ENCODE peak calls at places on chromosomes 2 and 18, in six cellular contexts. One of them, this sample, is unnamed.

GRCh38 chr2:218218409-218219185 is 1.6 kb downstream of the ARPC2 start:
- DNase-seq in GM06990: peak
- DNase-seq in HCT116: no peak
- DNase-seq in dorsolateral prefrontal cortex: no peak
- DNase-seq in kidney: no peak
- DNase-seq in CD8-positive, alpha-beta memory T cell: no peak
- DNase-seq in this sample: peak

GRCh38 chr2:232898592-232899541 is 28.8 kb downstream of the SNORC start:
- DNase-seq in kidney: no peak
- DNase-seq in HCT116: no peak
- DNase-seq in dorsolateral prefrontal cortex: peak
- DNase-seq in GM06990: no peak
- DNase-seq in CD8-positive, alpha-beta memory T cell: no peak
- DNase-seq in this sample: no peak

GRCh38 chr2:119782308-119783027 is 22.7 kb downstream of the PTPN4 start:
- DNase-seq in CD8-positive, alpha-beta memory T cell: no peak
- DNase-seq in GM06990: no peak
- DNase-seq in HCT116: no peak
- DNase-seq in dorsolateral prefrontal cortex: no peak
- DNase-seq in kidney: no peak
- DNase-seq in this sample: no peak

GRCh38 chr18:49537232-49537876 is 24.5 kb upstream of the LIPG start:
- DNase-seq in GM06990: no peak
- DNase-seq in kidney: no peak
- DNase-seq in HCT116: no peak
- DNase-seq in CD8-positive, alpha-beta memory T cell: no peak
- DNase-seq in dorsolateral prefrontal cortex: no peak
- DNase-seq in this sample: no peak

GRCh38 chr2:25243995-25244394 is 75.6 kb upstream of the POMC start:
- DNase-seq in dorsolateral prefrontal cortex: no peak
- DNase-seq in kidney: no peak
- DNase-seq in HCT116: no peak
- DNase-seq in CD8-positive, alpha-beta memory T cell: no peak
- DNase-seq in GM06990: no peak
- DNase-seq in this sample: no peak

GRCh38 chr18:49922228-49922627 is 108.9 kb upstream of the ACAA2 start:
- DNase-seq in CD8-positive, alpha-beta memory T cell: no peak
- DNase-seq in GM06990: no peak
- DNase-seq in dorsolateral prefrontal cortex: no peak
- DNase-seq in kidney: no peak
- DNase-seq in HCT116: no peak
- DNase-seq in this sample: no peak

GRCh38 chr18:394997-395383 is 105.5 kb downstream of the COLEC12 start:
- DNase-seq in HCT116: no peak
- DNase-seq in CD8-positive, alpha-beta memory T cell: no peak
- DNase-seq in kidney: no peak
- DNase-seq in GM06990: no peak
- DNase-seq in dorsolateral prefrontal cortex: no peak
- DNase-seq in this sample: no peak

GRCh38 chr2:95010126-95010525 is 15.4 kb upstream of the MAL start:
- DNase-seq in HCT116: no peak
- DNase-seq in dorsolateral prefrontal cortex: no peak
- DNase-seq in kidney: peak
- DNase-seq in CD8-positive, alpha-beta memory T cell: peak
- DNase-seq in GM06990: no peak
- DNase-seq in this sample: no peak

GRCh38 chr2:122660786-122661634 is 905.6 kb downstream of the TSN start:
- DNase-seq in dorsolateral prefrontal cortex: no peak
- DNase-seq in CD8-positive, alpha-beta memory T cell: no peak
- DNase-seq in GM06990: no peak
- DNase-seq in HCT116: no peak
- DNase-seq in kidney: no peak
- DNase-seq in this sample: no peak

GRCh38 chr18:4511166-4511565 is 56.1 kb upstream of the DLGAP1 start:
- DNase-seq in kidney: no peak
- DNase-seq in dorsolateral prefrontal cortex: no peak
- DNase-seq in GM06990: peak
- DNase-seq in CD8-positive, alpha-beta memory T cell: no peak
- DNase-seq in HCT116: no peak
- DNase-seq in this sample: no peak

GRCh38 chr2:3289526-3289925 is 88.1 kb downstream of the EIPR1 start:
- DNase-seq in GM06990: no peak
- DNase-seq in HCT116: no peak
- DNase-seq in dorsolateral prefrontal cortex: no peak
- DNase-seq in kidney: no peak
- DNase-seq in CD8-positive, alpha-beta memory T cell: no peak
- DNase-seq in this sample: no peak

GRCh38 chr2:188601391-188601790 is 309.7 kb downstream of the GULP1 start:
- DNase-seq in GM06990: no peak
- DNase-seq in kidney: no peak
- DNase-seq in CD8-positive, alpha-beta memory T cell: no peak
- DNase-seq in HCT116: no peak
- DNase-seq in dorsolateral prefrontal cortex: no peak
- DNase-seq in this sample: no peak

GRCh38 chr18:79598885-79599175 is 80.8 kb upstream of the CTDP1 start:
- DNase-seq in CD8-positive, alpha-beta memory T cell: peak
- DNase-seq in dorsolateral prefrontal cortex: no peak
- DNase-seq in GM06990: no peak
- DNase-seq in kidney: peak
- DNase-seq in HCT116: no peak
- DNase-seq in this sample: no peak

GRCh38 chr2:62708751-62709150 is 3.2 kb downstream of the EHBP1 start:
- DNase-seq in dorsolateral prefrontal cortex: no peak
- DNase-seq in CD8-positive, alpha-beta memory T cell: no peak
- DNase-seq in kidney: no peak
- DNase-seq in GM06990: no peak
- DNase-seq in HCT116: no peak
- DNase-seq in this sample: no peak
- H3K4me3 ChIP-seq in dorsolateral prefrontal cortex: peak
- H3K4me3 ChIP-seq in CD8-positive, alpha-beta memory T cell: no peak
- H3K4me3 ChIP-seq in kidney: peak
- H3K4me3 ChIP-seq in GM06990: no peak
- H3K4me3 ChIP-seq in HCT116: no peak
- H3K4me3 ChIP-seq in this sample: no peak

GRCh38 chr2:236040600-236041328 is 127.4 kb downstream of the GBX2 start:
- DNase-seq in dorsolateral prefrontal cortex: no peak
- DNase-seq in kidney: no peak
- DNase-seq in GM06990: no peak
- DNase-seq in HCT116: no peak
- DNase-seq in CD8-positive, alpha-beta memory T cell: no peak
- DNase-seq in this sample: no peak
- H3K4me3 ChIP-seq in dorsolateral prefrontal cortex: no peak
- H3K4me3 ChIP-seq in kidney: peak
- H3K4me3 ChIP-seq in GM06990: no peak
- H3K4me3 ChIP-seq in HCT116: no peak
- H3K4me3 ChIP-seq in CD8-positive, alpha-beta memory T cell: no peak
- H3K4me3 ChIP-seq in this sample: no peak

DNA sequence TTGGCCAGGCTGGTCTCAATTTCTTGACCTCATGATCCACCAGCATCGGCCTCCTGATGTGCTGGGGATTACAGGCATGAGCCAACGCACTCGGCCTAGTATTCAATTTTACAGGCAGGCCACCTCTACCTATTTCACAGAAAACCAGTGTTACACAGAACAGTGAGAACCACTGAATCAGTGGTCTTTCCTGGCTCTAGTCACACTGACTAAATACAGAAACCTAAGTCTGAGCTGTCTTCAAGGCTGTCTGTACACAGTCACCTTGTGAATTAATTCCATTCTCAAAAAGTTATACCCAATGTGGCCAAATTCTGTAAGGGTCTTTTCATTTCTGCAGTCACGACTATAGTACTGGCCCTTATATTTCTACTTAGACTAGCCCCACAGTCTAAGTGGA is 3.5 kb downstream of the RNF149 start:
- DNase-seq in CD8-positive, alpha-beta memory T cell: no peak
- DNase-seq in dorsolateral prefrontal cortex: no peak
- DNase-seq in GM06990: no peak
- DNase-seq in kidney: no peak
- DNase-seq in HCT116: no peak
- DNase-seq in this sample: no peak
- H3K4me3 ChIP-seq in CD8-positive, alpha-beta memory T cell: peak
- H3K4me3 ChIP-seq in dorsolateral prefrontal cortex: peak
- H3K4me3 ChIP-seq in GM06990: no peak
- H3K4me3 ChIP-seq in kidney: peak
- H3K4me3 ChIP-seq in HCT116: no peak
- H3K4me3 ChIP-seq in this sample: no peak

GRCh38 chr2:197292614-197293013 is 18.0 kb downstream of the ANKRD44 start:
- DNase-seq in kidney: no peak
- DNase-seq in CD8-positive, alpha-beta memory T cell: no peak
- DNase-seq in GM06990: no peak
- DNase-seq in dorsolateral prefrontal cortex: no peak
- DNase-seq in HCT116: no peak
- DNase-seq in this sample: no peak

GRCh38 chr2:197296861-197297260 is 13.7 kb downstream of the ANKRD44 start:
- DNase-seq in kidney: no peak
- DNase-seq in dorsolateral prefrontal cortex: no peak
- DNase-seq in HCT116: no peak
- DNase-seq in CD8-positive, alpha-beta memory T cell: no peak
- DNase-seq in GM06990: peak
- DNase-seq in this sample: no peak

GRCh38 chr2:197297262-197297661 is 13.3 kb downstream of the ANKRD44 start:
- DNase-seq in kidney: no peak
- DNase-seq in CD8-positive, alpha-beta memory T cell: no peak
- DNase-seq in GM06990: no peak
- DNase-seq in HCT116: no peak
- DNase-seq in dorsolateral prefrontal cortex: no peak
- DNase-seq in this sample: no peak

GRCh38 chr2:197294260-197294659 is 16.3 kb downstream of the ANKRD44 start:
- DNase-seq in HCT116: no peak
- DNase-seq in GM06990: no peak
- DNase-seq in CD8-positive, alpha-beta memory T cell: peak
- DNase-seq in dorsolateral prefrontal cortex: no peak
- DNase-seq in kidney: no peak
- DNase-seq in this sample: no peak

DNA sequence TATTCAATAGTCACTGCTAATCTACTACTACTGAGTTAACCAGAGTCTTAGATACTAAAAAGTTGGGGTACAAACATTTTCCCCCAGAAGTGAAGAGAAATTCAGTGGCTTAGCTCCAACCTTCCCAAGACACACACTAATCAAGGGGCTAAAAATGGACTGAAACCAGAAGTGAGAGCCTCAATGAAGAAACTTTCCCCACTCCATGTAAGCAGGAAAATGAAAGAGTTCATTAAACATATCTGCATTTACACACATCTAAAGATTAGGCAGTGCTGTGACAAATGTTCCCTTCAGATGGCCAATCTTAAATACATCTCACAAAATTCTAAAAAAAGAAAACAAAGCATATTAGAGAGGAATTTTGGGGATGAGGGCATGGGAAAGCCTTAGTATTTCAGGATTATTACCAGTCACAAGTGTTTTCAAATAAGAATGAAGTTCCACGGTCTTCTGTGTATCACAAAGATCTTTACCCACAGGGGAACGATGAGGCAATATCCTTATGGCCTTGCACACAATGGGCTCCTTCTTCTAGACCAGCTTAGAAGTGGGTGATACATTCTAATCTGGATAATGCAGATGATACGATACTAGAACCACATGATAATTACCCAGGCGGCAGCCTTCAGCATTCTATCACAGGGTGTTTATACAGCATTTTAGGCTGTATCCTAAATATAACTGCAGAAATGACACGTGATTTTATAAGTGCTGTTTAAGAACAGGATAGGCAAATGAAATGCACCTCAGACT is 17.1 kb downstream of the ANKRD44 start:
- DNase-seq in kidney: no peak
- DNase-seq in HCT116: no peak
- DNase-seq in dorsolateral prefrontal cortex: no peak
- DNase-seq in GM06990: peak
- DNase-seq in CD8-positive, alpha-beta memory T cell: peak
- DNase-seq in this sample: no peak
- H3K4me3 ChIP-seq in kidney: no peak
- H3K4me3 ChIP-seq in HCT116: no peak
- H3K4me3 ChIP-seq in dorsolateral prefrontal cortex: no peak
- H3K4me3 ChIP-seq in GM06990: peak
- H3K4me3 ChIP-seq in CD8-positive, alpha-beta memory T cell: peak
- H3K4me3 ChIP-seq in this sample: peak

This sample was measured in GM12864.